ENCODE peak calls at places on chromosome 17, in seven cellular contexts. G, V, A, E, B, C and S are unnamed samples.

GRCh38 chr17:49730078-49730786 is 22.5 kb upstream of the SLC35B1 start:
- DNase-seq in G (peak), V (no peak), A (peak), E (no peak), B (peak), C (no peak), S (peak)

GRCh38 chr17:62718420-62718819 is 89.7 kb downstream of the MARCHF10 start:
- DNase-seq in G (no peak), V (no peak), A (peak), E (no peak), B (no peak), C (no peak), S (no peak)

GRCh38 chr17:65297916-65298315 is 160.7 kb downstream of the RGS9 start:
- DNase-seq in G (no peak), V (no peak), A (no peak), E (no peak), B (no peak), C (no peak), S (peak)

GRCh38 chr17:76382803-76383644 is 1.4 kb upstream of the SPHK1 start:
- DNase-seq in G (peak), V (peak), A (peak), E (no peak), B (peak), C (peak), S (peak)

GRCh38 chr17:39919087-39919683 is 750 bp upstream of the GSDMB start:
- DNase-seq in G (no peak), V (no peak), A (no peak), E (no peak), B (no peak), C (no peak), S (no peak)

GRCh38 chr17:81423698-81424071 is 28.4 kb downstream of the BAHCC1 start:
- DNase-seq in G (no peak), V (no peak), A (no peak), E (no peak), B (no peak), C (no peak), S (no peak)

GRCh38 chr17:61118871-61119270 is 280.8 kb upstream of the TBX2 start:
- DNase-seq in G (no peak), V (no peak), A (no peak), E (no peak), B (no peak), C (no peak), S (peak)

GRCh38 chr17:70344356-70345060 is 175.2 kb downstream of the KCNJ2 start:
- DNase-seq in G (no peak), V (no peak), A (no peak), E (no peak), B (no peak), C (no peak), S (no peak)

GRCh38 chr17:71117461-71117860 is 948.1 kb downstream of the KCNJ2 start:
- DNase-seq in G (no peak), V (no peak), A (peak), E (no peak), B (no peak), C (no peak), S (no peak)

GRCh38 chr17:68172461-68172954 is 75.3 kb upstream of the AMZ2 start:
- DNase-seq in G (peak), V (peak), A (peak), E (peak), B (peak), C (no peak), S (peak)

GRCh38 chr17:46043606-46044005 is 44.6 kb downstream of the STH start:
- DNase-seq in G (no peak), V (no peak), A (no peak), E (no peak), B (no peak), C (no peak), S (no peak)

GRCh38 chr17:13931752-13932477 is 137.4 kb upstream of the COX10 start:
- DNase-seq in G (peak), V (no peak), A (no peak), E (no peak), B (peak), C (no peak), S (peak)

GRCh38 chr17:31388351-31388750 is 3.1 kb upstream of the RAB11FIP4 start:
- DNase-seq in G (no peak), V (no peak), A (no peak), E (no peak), B (no peak), C (no peak), S (no peak)

GRCh38 chr17:48577330-48577945 is 712 bp downstream of the HOXB4 start:
- DNase-seq in G (no peak), V (no peak), A (peak), E (no peak), B (no peak), C (no peak), S (no peak)

GRCh38 chr17:29242790-29243189 is 3.9 kb upstream of the CRYBA1 start:
- DNase-seq in G (no peak), V (no peak), A (no peak), E (no peak), B (no peak), C (no peak), S (no peak)

GRCh38 chr17:53892222-53892621 is 69.5 kb downstream of the KIF2B start:
- DNase-seq in G (no peak), V (no peak), A (no peak), E (no peak), B (no peak), C (no peak), S (no peak)

GRCh38 chr17:80882926-80883685 is 108.5 kb upstream of the CHMP6 start:
- DNase-seq in G (peak), V (no peak), A (no peak), E (no peak), B (no peak), C (no peak), S (no peak)

GRCh38 chr17:59406278-59406677 is 74.8 kb downstream of the YPEL2 start:
- DNase-seq in G (no peak), V (no peak), A (peak), E (no peak), B (no peak), C (no peak), S (no peak)

GRCh38 chr17:48571024-48571818 is 6.9 kb downstream of the HOXB4 start:
- DNase-seq in G (no peak), V (no peak), A (peak), E (no peak), B (no peak), C (no peak), S (no peak)

GRCh38 chr17:67784364-67785121 is 40.8 kb upstream of the BPTF start:
- DNase-seq in G (no peak), V (no peak), A (no peak), E (no peak), B (no peak), C (no peak), S (peak)

GRCh38 chr17:82940226-82941020 is 100.6 kb upstream of the ZNF750 start:
- DNase-seq in G (peak), V (no peak), A (no peak), E (no peak), B (peak), C (no peak), S (no peak)

GRCh38 chr17:8150194-8151119 is 1.7 kb downstream of the PER1 start:
- DNase-seq in G (no peak), V (no peak), A (no peak), E (no peak), B (no peak), C (no peak), S (no peak)

GRCh38 chr17:71208111-71208704 is 912.6 kb upstream of the SOX9 start:
- DNase-seq in G (no peak), V (no peak), A (no peak), E (no peak), B (no peak), C (no peak), S (no peak)

GRCh38 chr17:38415250-38416194 is 12.7 kb upstream of the ARHGAP23 start:
- DNase-seq in G (peak), V (peak), A (peak), E (no peak), B (no peak), C (no peak), S (peak)

GRCh38 chr17:11712445-11712844 is 114.2 kb downstream of the DNAH9 start:
- DNase-seq in G (no peak), V (no peak), A (no peak), E (no peak), B (no peak), C (no peak), S (no peak)

GRCh38 chr17:30345527-30346075 is 11.7 kb upstream of the TMIGD1 start:
- DNase-seq in G (no peak), V (peak), A (no peak), E (no peak), B (no peak), C (no peak), S (no peak)

GRCh38 chr17:68497885-68498319 is 14.3 kb upstream of the PRKAR1A start:
- DNase-seq in G (no peak), V (no peak), A (no peak), E (no peak), B (no peak), C (no peak), S (no peak)

GRCh38 chr17:77374170-77374936 is 233.6 kb downstream of the SEC14L1 start:
- DNase-seq in G (peak), V (peak), A (peak), E (peak), B (peak), C (peak), S (peak)